ENCODE peak calls at places on chromosomes 12 and 14, in five cellular contexts. U is heart right ventricle, G is A549, P is GM23248, F is MM.1S. J is an unnamed sample.

GRCh38 chr12:70236990-70237389 is 6.2 kb upstream of the CNOT2 start:
- DNase-seq in P (no peak), G (no peak), F (no peak), U (no peak), J (no peak)

GRCh38 chr12:117686911-117687377 is 281.8 kb downstream of the KSR2 start:
- DNase-seq in U (no peak), F (no peak), G (peak; percentile 88), P (peak; percentile 91), J (no peak)

GRCh38 chr12:26345471-26346003 is 150.2 kb downstream of the SSPN start:
- DNase-seq in U (no peak), P (no peak), F (no peak), G (no peak), J (no peak)

GRCh38 chr12:46585854-46586621 is 213.5 kb upstream of the SLC38A2 start:
- DNase-seq in G (no peak), P (peak; percentile 39), F (peak; percentile 93), U (no peak), J (no peak)

GRCh38 chr12:94832780-94833760 is 170.4 kb downstream of the NDUFA12 start:
- DNase-seq in F (no peak), G (no peak), P (peak; percentile 51), U (no peak), J (peak; percentile 20)

GRCh38 chr12:75889214-75889613 is 142.4 kb downstream of the PHLDA1 start:
- DNase-seq in G (no peak), P (no peak), U (no peak), F (no peak), J (no peak)

GRCh38 chr14:59871166-59871495 is 555 bp upstream of the RTN1 start:
- DNase-seq in P (no peak), G (no peak), F (no peak), U (no peak), J (no peak)

GRCh38 chr12:111443586-111443985 is 37.9 kb downstream of the SH2B3 start:
- DNase-seq in U (no peak), P (peak; percentile 92), G (no peak), F (no peak), J (no peak)

GRCh38 chr12:29901585-29901984 is 117.8 kb upstream of the TMTC1 start:
- DNase-seq in F (no peak), U (no peak), P (no peak), G (no peak), J (no peak)

GRCh38 chr12:119075918-119076317 is 94.6 kb downstream of the SRRM4 start:
- DNase-seq in F (no peak), U (no peak), P (no peak), G (no peak), J (no peak)

GRCh38 chr14:101097109-101097793 is 193.7 kb upstream of the RTL1 start:
- DNase-seq in F (no peak), U (no peak), G (peak; percentile 48), P (no peak), J (no peak)

GRCh38 chr12:45611061-45611460 is 118.4 kb upstream of the ARID2 start:
- DNase-seq in U (no peak), G (no peak), F (no peak), P (peak; percentile 11), J (no peak)

GRCh38 chr14:100526057-100526456 is 61.2 kb downstream of the BEGAIN start:
- DNase-seq in P (no peak), U (no peak), F (no peak), G (no peak), J (no peak)

GRCh38 chr12:125070117-125070516 is 4.9 kb downstream of the AACS start:
- DNase-seq in P (no peak), G (no peak), U (no peak), F (no peak), J (no peak)

GRCh38 chr12:50242751-50243191 is 40.5 kb downstream of the LIMA1 start:
- DNase-seq in F (no peak), P (peak; percentile 72), G (no peak), U (no peak), J (no peak)

GRCh38 chr14:61322799-61323290 is 1.5 kb downstream of the PRKCH start:
- DNase-seq in U (no peak), G (peak; percentile 5), F (no peak), P (peak; percentile 24), J (no peak)

GRCh38 chr12:26018926-26019325 is 60.4 kb downstream of the RASSF8 start:
- DNase-seq in P (peak; percentile 76), G (no peak), F (no peak), U (no peak), J (no peak)

GRCh38 chr12:32139064-32139421 is 32.4 kb downstream of the BICD1 start:
- DNase-seq in P (peak; percentile 77), G (no peak), F (peak; percentile 92), U (no peak), J (no peak)

GRCh38 chr14:75273272-75274044 is 5.2 kb upstream of the FOS start:
- DNase-seq in G (no peak), U (no peak), F (no peak), P (peak; percentile 87), J (no peak)
- H3K4me1 ChIP-seq in G (peaks cover 5% of the 10 kb centered on the region), U (peaks cover 31% of the 10 kb centered on the region), F (peaks cover 6% of the 10 kb centered on the region), P (peaks cover 19% of the 10 kb centered on the region), J (peaks cover 5% of the 10 kb centered on the region)

GRCh38 chr12:120959111-120959878 is 19.0 kb upstream of the HNF1A start:
- DNase-seq in G (no peak), P (no peak), F (no peak), U (no peak), J (no peak)
- H3K27ac ChIP-seq in G (peak overlapping the region; percentile 49), P (no peak overlapping the region), F (no peak overlapping the region), U (no peak overlapping the region), J (no peak overlapping the region)

GRCh38 chr12:108307006-108307405 is 32.1 kb downstream of the CMKLR1 start:
- DNase-seq in G (no peak), P (peak; percentile 86), U (no peak), F (no peak), J (no peak)

GRCh38 chr12:108309674-108310312 is 29.3 kb downstream of the CMKLR1 start:
- DNase-seq in U (no peak), G (no peak), F (no peak), P (no peak), J (no peak)

GRCh38 chr12:108310489-108310888 is 28.6 kb downstream of the CMKLR1 start:
- DNase-seq in U (no peak), P (no peak), F (no peak), G (no peak), J (peak; percentile 51)

GRCh38 chr12:108306506-108306905 is 32.6 kb downstream of the CMKLR1 start:
- DNase-seq in F (no peak), G (no peak), U (no peak), P (no peak), J (no peak)

GRCh38 chr12:108308432-108308831 is 30.7 kb downstream of the CMKLR1 start:
- DNase-seq in U (no peak), P (peak; percentile 29), F (no peak), G (no peak), J (no peak)
- H3K4me1 ChIP-seq in U (peaks cover 92% of the 10 kb centered on the region), P (peaks cover 38% of the 10 kb centered on the region), F (no peaks in the 10 kb centered on the region), G (no peaks in the 10 kb centered on the region), J (peaks cover 33% of the 10 kb centered on the region)

DNA sequence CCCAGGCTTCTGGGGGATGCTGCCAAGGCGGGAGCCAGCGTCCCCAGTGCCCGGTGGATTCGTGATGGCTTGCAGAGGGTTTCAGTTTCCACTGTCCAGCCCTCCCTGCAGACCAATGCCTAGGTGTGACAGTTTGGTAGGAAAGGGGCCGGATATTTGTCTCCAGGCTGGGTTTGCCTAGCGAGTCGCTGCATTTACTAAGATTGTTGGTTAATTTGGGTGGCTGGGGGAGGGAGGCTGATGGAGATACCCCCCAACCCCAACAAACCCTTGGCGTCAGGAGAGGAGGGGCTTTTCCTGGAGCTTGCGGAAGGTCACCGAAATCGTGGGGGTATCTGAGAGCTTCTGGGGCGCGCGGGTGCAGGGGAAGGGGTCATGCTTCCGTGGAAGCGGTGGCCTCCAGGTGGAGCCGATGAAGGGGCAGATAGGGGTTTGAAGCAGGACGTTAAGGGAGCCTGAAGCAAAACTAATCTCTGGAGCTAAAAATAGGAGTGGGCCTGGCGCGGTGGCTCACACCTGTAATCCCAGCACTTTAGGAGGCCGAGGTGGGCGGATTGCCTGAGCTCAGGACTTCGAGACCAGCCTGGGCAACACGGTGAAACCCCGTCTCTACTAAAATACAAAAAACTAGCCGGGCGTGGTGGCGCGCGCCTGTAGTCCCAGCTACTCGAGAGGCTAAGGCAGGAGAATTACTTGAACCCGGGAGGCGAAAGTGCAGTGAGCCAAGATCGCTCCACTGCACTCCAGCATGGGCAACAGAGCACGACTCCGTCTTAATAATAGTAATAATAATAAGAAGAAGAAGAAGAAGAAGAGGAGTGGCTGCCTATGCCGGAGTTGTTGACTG is 1.1 kb upstream of the CDC42BPB start:
- DNase-seq in U (no peak), F (no peak), G (no peak), P (peak; percentile 48), J (no peak)
- H3K27ac ChIP-seq in U (peak overlapping the region; percentile 86), F (no peak overlapping the region), G (peak overlapping the region; percentile 94), P (peak overlapping the region; percentile 45), J (peak overlapping the region; percentile 85)

GRCh38 chr12:7122876-7123769 is 5.6 kb downstream of the RBP5 start:
- DNase-seq in F (no peak), U (peak; percentile 62), G (no peak), P (no peak), J (no peak)
- H3K4me1 ChIP-seq in F (no peaks in the 10 kb centered on the region), U (peaks cover 17% of the 10 kb centered on the region), G (no peaks in the 10 kb centered on the region), P (no peaks in the 10 kb centered on the region), J (no peaks in the 10 kb centered on the region)

GRCh38 chr14:64444140-64444539 is 21.2 kb upstream of the AKAP5 start:
- DNase-seq in G (no peak), P (no peak), F (no peak), U (no peak), J (no peak)
- H3K27ac ChIP-seq in G (no peak overlapping the region), P (no peak overlapping the region), F (peak overlapping the region; percentile 81), U (no peak overlapping the region), J (peak overlapping the region; percentile 81)

J was measured in uterus.